ENCODE peak calls at places on chromosomes 6 and 20, in four cellular contexts. M is stomach, D is foreskin fibroblast, F is left ventricle myocardium inferior. E is an unnamed sample.
A peak's percentile ranks its signal among the peaks of the same experiment; 100 is the strongest.

GRCh38 chr6:30614843-30615218 is 2.2 kb downstream of the PPP1R10 start:
- DNase-seq in M (peak; percentile 83), F (peak; percentile 71), D (peak; percentile 94), E (peak; percentile 64)

GRCh38 chr6:782141-782540 is 89.2 kb upstream of the EXOC2 start:
- DNase-seq in D (no peak), M (no peak), F (no peak), E (no peak)

GRCh38 chr6:153485072-153485471 is 354.0 kb upstream of the RGS17 start:
- DNase-seq in F (no peak), M (no peak), D (no peak), E (no peak)

GRCh38 chr6:154518386-154518785 is 7.9 kb upstream of the CNKSR3 start:
- DNase-seq in F (no peak), D (no peak), M (no peak), E (no peak)

GRCh38 chr6:34098045-34098936 is 47.6 kb downstream of the GRM4 start:
- DNase-seq in D (no peak), F (no peak), M (no peak), E (no peak)

GRCh38 chr6:12842658-12843057 is 126.1 kb downstream of the PHACTR1 start:
- DNase-seq in M (no peak), D (no peak), F (no peak), E (no peak)

GRCh38 chr6:48563426-48563825 is 452.4 kb upstream of the PTCHD4 start:
- DNase-seq in F (no peak), D (no peak), M (no peak), E (no peak)

GRCh38 chr6:169955796-169956493 is 204.5 kb downstream of the ERMARD start:
- DNase-seq in F (no peak), D (no peak), M (peak; percentile 16), E (peak; percentile 38)

GRCh38 chr20:33262658-33263065 is 20.4 kb upstream of the BPIFB1 start:
- DNase-seq in D (peak; percentile 32), M (peak; percentile 67), F (no peak), E (no peak)

GRCh38 chr20:20220137-20220536 is 147.8 kb upstream of the INSM1 start:
- DNase-seq in D (no peak), M (no peak), F (no peak), E (no peak)

GRCh38 chr6:145012039-145012662 is 723.2 kb downstream of the EPM2A start:
- DNase-seq in D (peak; percentile 38), M (no peak), F (no peak), E (no peak)

GRCh38 chr20:23419995-23420901 is 1.0 kb downstream of the NAPB start:
- DNase-seq in D (peak; percentile 47), F (peak; percentile 29), M (peak; percentile 89), E (peak; percentile 65)

GRCh38 chr6:27579973-27580372 is 107.1 kb upstream of the ZNF184 start:
- DNase-seq in D (no peak), M (no peak), F (no peak), E (no peak)

GRCh38 chr6:107046316-107046715 is 18.3 kb downstream of the MTRES1 start:
- DNase-seq in F (no peak), M (no peak), D (no peak), E (no peak)

GRCh38 chr6:42314571-42314950 is 96.9 kb upstream of the MRPS10 start:
- DNase-seq in F (no peak), M (no peak), D (no peak), E (no peak)

GRCh38 chr6:157312733-157313132 is 10.6 kb downstream of the TMEM242 start:
- DNase-seq in D (no peak), F (no peak), M (no peak), E (no peak)

GRCh38 chr20:57439432-57439831 is 48.2 kb downstream of the RBM38 start:
- DNase-seq in D (no peak), M (peak; percentile 94), F (peak; percentile 76), E (no peak)

GRCh38 chr6:6315660-6316059 is 4.8 kb downstream of the F13A1 start:
- DNase-seq in D (peak; percentile 2), M (peak; percentile 41), F (peak; percentile 31), E (no peak)

GRCh38 chr20:50450961-50451752 is 59.0 kb upstream of the PTPN1 start:
- DNase-seq in F (no peak), D (peak; percentile 77), M (peak; percentile 48), E (peak; percentile 20)

GRCh38 chr6:125558451-125558850 is 191.0 kb upstream of the HEY2 start:
- DNase-seq in M (no peak), F (no peak), D (no peak), E (no peak)

GRCh38 chr6:54598787-54599309 is 247.7 kb upstream of the FAM83B start:
- DNase-seq in M (no peak), D (peak; percentile 47), F (no peak), E (no peak)

GRCh38 chr20:60206259-60206658 is 248.0 kb downstream of the CDH26 start:
- DNase-seq in D (no peak), F (no peak), M (no peak), E (no peak)

GRCh38 chr6:13079096-13079758 is 249.1 kb downstream of the TBC1D7 start:
- DNase-seq in F (no peak), D (no peak), M (no peak), E (no peak)

GRCh38 chr20:52279667-52280180 is 88.1 kb upstream of the ZFP64 start:
- DNase-seq in D (no peak), F (no peak), M (no peak), E (no peak)

GRCh38 chr6:3919130-3919628 is 70.0 kb downstream of the FAM50B start:
- DNase-seq in D (no peak), F (peak; percentile 57), M (no peak), E (no peak)

GRCh38 chr20:21309678-21310467 is 6.7 kb downstream of the XRN2 start:
- DNase-seq in M (no peak), F (no peak), D (no peak), E (no peak)

GRCh38 chr6:149166747-149167146 is 150.8 kb upstream of the TAB2 start:
- DNase-seq in D (no peak), F (no peak), M (no peak), E (no peak)

GRCh38 chr6:163943647-163944395 is 529.3 kb downstream of the QKI start:
- DNase-seq in M (no peak), D (no peak), F (peak; percentile 42), E (no peak)

GRCh38 chr6:24721461-24722215 is 2.7 kb upstream of the C6orf62 start:
- DNase-seq in D (no peak), F (peak; percentile 87), M (peak; percentile 87), E (peak; percentile 87)

GRCh38 chr6:67009818-67010217 is 1302.8 kb upstream of the EYS start:
- DNase-seq in M (no peak), D (no peak), F (no peak), E (no peak)

GRCh38 chr6:44022671-44023352 is 104.4 kb downstream of the MRPL14 start:
- DNase-seq in M (no peak), D (no peak), F (no peak), E (no peak)

GRCh38 chr6:44023586-44024454 is 103.4 kb downstream of the MRPL14 start:
- DNase-seq in D (no peak), M (no peak), F (no peak), E (no peak)

GRCh38 chr6:44024597-44025219 is 102.5 kb downstream of the MRPL14 start:
- DNase-seq in M (no peak), F (no peak), D (no peak), E (no peak)

GRCh38 chr6:44022296-44022661 is 105.0 kb downstream of the MRPL14 start:
- DNase-seq in F (no peak), M (no peak), D (no peak), E (no peak)

DNA sequence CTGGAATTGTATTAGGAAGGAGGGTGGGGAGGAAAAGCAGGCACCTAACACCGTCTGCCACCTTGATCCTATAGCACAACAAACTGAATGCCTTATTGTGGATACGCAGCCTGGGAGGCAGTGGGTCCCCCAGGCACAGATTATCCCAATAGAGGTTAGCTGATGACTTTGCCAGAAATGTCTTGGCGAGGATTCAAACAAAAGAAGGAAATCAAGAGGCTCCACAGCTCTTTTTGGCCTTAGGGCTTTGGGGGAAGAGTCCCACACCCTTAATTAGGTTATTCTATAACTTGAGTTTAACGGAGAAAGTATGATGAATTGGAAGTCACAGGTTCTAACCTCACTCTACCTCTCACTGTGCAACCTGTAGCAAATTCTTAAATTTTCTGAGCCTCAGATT is 102.0 kb downstream of the MRPL14 start:
- DNase-seq in M (no peak), F (no peak), D (no peak), E (no peak)
- H3K4me3 ChIP-seq in M (no peak overlapping the region), F (no peak overlapping the region), D (no peak overlapping the region), E (no peak overlapping the region)

GRCh38 chr6:10425973-10426780 is 11.3 kb upstream of the TFAP2A start:
- DNase-seq in M (peak; percentile 55), D (peak; percentile 42), F (no peak), E (no peak)
- TF ChIP-seq CTCF in M (no peak), D (no peak), F (no peak), E (no peak)

DNA sequence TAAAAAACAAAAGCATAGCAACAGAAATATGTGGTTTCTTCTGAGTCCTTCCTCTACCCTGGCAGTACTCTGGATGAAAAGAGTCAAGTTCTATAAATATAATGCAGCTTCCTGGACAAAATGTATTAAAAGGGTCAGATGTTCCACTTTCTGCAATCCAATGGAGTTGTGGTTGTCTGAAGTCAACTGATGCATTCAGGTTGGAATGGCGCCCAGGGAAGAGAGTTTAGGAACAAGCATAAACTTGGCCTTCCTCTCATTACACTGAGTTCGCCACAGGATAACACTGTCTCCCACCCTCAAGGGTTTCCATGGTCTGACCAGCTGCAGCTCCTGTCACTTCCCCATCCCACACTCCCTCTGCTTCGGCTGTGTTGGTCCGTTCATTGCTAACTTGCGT is 66.4 kb downstream of the PLEKHG1 start:
- DNase-seq in D (no peak), F (no peak), M (no peak), E (no peak)
- H3K4me3 ChIP-seq in D (no peak overlapping the region), F (no peak overlapping the region), M (no peak overlapping the region), E (no peak overlapping the region)

GRCh38 chr20:11352041-11352440 is 565.7 kb upstream of the BTBD3 start:
- DNase-seq in M (no peak), D (no peak), F (no peak), E (no peak)

GRCh38 chr20:11344939-11345338 is 572.8 kb upstream of the BTBD3 start:
- DNase-seq in F (no peak), M (no peak), D (no peak), E (no peak)

GRCh38 chr20:11354841-11355240 is 562.9 kb upstream of the BTBD3 start:
- DNase-seq in D (no peak), M (no peak), F (no peak), E (no peak)

GRCh38 chr20:11355338-11355737 is 562.4 kb upstream of the BTBD3 start:
- DNase-seq in D (no peak), M (no peak), F (no peak), E (no peak)

DNA sequence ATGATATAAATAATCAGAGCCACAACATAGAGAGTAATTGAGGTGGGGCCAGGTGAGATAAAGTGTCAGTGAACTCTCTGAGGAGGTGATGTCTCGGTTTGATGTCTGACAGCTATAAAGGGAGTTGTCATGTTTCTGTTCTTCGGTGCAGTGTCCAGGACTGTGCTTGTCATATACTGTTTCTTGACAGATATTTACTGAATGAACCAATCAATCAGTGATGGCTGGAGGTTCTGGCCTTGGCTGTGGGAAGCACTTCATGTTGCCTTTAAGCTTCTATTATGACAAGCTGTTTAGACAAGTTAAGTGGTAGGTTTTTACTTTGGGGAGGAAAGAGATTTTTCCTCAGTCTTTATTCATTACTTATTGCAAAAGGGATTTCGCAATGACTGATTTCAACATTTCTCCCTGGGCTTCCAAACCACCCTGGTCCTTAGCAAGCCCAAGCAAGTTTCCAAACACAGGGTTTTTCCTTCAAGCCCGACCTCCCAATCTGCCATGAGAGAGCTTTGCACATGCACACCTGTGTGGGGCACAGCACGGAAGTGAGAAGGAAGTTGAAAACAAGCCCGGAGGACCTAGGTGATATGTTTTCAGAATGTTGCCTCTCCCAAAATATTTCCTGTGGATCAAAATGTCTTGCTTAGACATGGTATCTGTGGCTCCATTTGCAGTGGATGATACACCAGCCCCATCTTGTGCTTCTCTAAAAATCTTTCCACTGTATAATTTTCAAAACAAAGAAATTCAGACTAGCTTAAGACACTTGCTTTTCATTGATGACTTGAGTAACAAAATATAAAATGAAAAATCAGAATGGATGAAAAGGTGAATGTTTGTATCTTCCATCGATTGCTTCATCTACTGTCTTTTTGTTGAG is 567.3 kb upstream of the BTBD3 start:
- DNase-seq in D (peak; percentile 53), F (no peak), M (no peak), E (no peak)
- TF ChIP-seq CTCF in D (no peak), F (no peak), M (no peak), E (no peak)